ENCODE peak calls at places on chromosomes 7 and 10, in eight cellular contexts. M, Q, G, A, T, B, K and F are unnamed samples.

GRCh38 chr7:150863946-150864345 is 11.6 kb downstream of the AOC1 start:
- DNase-seq in M (no peak), Q (no peak), G (no peak), A (no peak), T (no peak), B (no peak), K (no peak), F (no peak)

GRCh38 chr7:35869810-35870209 is 69.0 kb downstream of the SEPTIN7 start:
- DNase-seq in M (no peak), Q (no peak), G (peak; percentile 74), A (no peak), T (no peak), B (no peak), K (no peak), F (no peak)

GRCh38 chr10:128854965-128855364 is 612.1 kb upstream of the MGMT start:
- DNase-seq in M (peak; percentile 71), Q (peak; percentile 96), G (no peak), A (peak; percentile 75), T (peak; percentile 75), B (peak; percentile 87), K (no peak), F (peak; percentile 60)

GRCh38 chr10:98309366-98310355 is 41.7 kb upstream of the LOXL4 start:
- DNase-seq in M (peak; percentile 85), Q (peak; percentile 95), G (peak; percentile 87), A (peak; percentile 66), T (peak; percentile 60), B (peak; percentile 86), K (peak; percentile 49), F (peak; percentile 83)

GRCh38 chr10:120131183-120131582 is 238.7 kb downstream of the SEC23IP start:
- DNase-seq in M (no peak), Q (no peak), G (no peak), A (no peak), T (no peak), B (no peak), K (no peak), F (no peak)

GRCh38 chr7:104967595-104967994 is 46.4 kb upstream of the KMT2E start:
- DNase-seq in M (no peak), Q (no peak), G (peak; percentile 70), A (no peak), T (no peak), B (no peak), K (no peak), F (no peak)

GRCh38 chr7:150824379-150825177 is 24.0 kb downstream of the TMEM176A start:
- DNase-seq in M (no peak), Q (no peak), G (no peak), A (no peak), T (no peak), B (peak; percentile 64), K (no peak), F (no peak)

GRCh38 chr7:152054377-152055230 is 29.1 kb downstream of the GALNT11 start:
- DNase-seq in M (no peak), Q (no peak), G (peak; percentile 80), A (no peak), T (no peak), B (no peak), K (no peak), F (no peak)

GRCh38 chr10:63668081-63668480 is 146.9 kb downstream of the REEP3 start:
- DNase-seq in M (no peak), Q (no peak), G (no peak), A (no peak), T (no peak), B (no peak), K (no peak), F (no peak)

GRCh38 chr10:63667596-63667995 is 146.4 kb downstream of the REEP3 start:
- DNase-seq in M (no peak), Q (no peak), G (no peak), A (no peak), T (no peak), B (no peak), K (no peak), F (no peak)

GRCh38 chr10:63671317-63671937 is 150.2 kb downstream of the REEP3 start:
- DNase-seq in M (no peak), Q (no peak), G (peak; percentile 78), A (no peak), T (no peak), B (no peak), K (no peak), F (no peak)

GRCh38 chr10:63672491-63672890 is 151.3 kb downstream of the REEP3 start:
- DNase-seq in M (no peak), Q (no peak), G (no peak), A (no peak), T (no peak), B (no peak), K (no peak), F (no peak)

GRCh38 chr10:63670291-63670898 is 149.2 kb downstream of the REEP3 start:
- DNase-seq in M (no peak), Q (no peak), G (no peak), A (no peak), T (no peak), B (no peak), K (no peak), F (peak; percentile 21)
- TF ChIP-seq POLR2A in M (no peak), Q (no peak), G (no peak), A (no peak), T (no peak), B (no peak), K (no peak), F (no peak)

GRCh38 chr10:87503892-87504291 is 801 bp upstream of the MINPP1 start:
- DNase-seq in M (no peak), Q (no peak), G (peak; percentile 35), A (no peak), T (no peak), B (no peak), K (no peak), F (no peak)

GRCh38 chr10:87505366-87506113 is 847 bp downstream of the MINPP1 start:
- DNase-seq in M (peak; percentile 67), Q (no peak), G (peak; percentile 61), A (peak; percentile 68), T (no peak), B (peak; percentile 72), K (peak; percentile 10), F (peak; percentile 53)

GRCh38 chr10:87506988-87507387 is 2.3 kb downstream of the MINPP1 start:
- DNase-seq in M (no peak), Q (no peak), G (no peak), A (no peak), T (no peak), B (no peak), K (no peak), F (no peak)

GRCh38 chr10:87504307-87504666 is 406 bp upstream of the MINPP1 start:
- DNase-seq in M (no peak), Q (no peak), G (no peak), A (no peak), T (no peak), B (no peak), K (no peak), F (no peak)

DNA sequence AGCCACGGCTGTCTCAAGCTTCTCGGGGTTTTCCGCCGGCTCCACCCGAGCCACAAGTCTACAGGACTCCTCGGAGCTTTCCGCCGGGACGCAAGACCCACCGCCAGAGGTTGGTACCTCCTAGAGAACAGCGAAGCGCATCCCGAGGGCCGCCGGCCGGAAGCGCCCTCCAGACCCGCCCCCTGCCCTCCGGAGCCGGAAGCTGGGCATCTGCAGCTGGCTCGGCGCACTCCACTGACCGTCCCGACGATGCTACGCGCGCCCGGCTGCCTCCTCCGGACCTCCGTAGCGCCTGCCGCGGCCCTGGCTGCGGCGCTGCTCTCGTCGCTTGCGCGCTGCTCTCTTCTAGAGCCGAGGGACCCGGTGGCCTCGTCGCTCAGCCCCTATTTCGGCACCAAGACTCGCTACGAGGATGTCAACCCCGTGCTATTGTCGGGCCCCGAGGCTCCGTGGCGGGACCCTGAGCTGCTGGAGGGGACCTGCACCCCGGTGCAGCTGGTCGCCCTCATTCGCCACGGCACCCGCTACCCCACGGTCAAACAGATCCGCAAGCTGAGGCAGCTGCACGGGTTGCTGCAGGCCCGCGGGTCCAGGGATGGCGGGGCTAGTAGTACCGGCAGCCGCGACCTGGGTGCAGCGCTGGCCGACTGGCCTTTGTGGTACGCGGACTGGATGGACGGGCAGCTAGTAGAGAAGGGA is at the start of gene MINPP1:
- DNase-seq in M (peak; percentile 85), Q (peak; percentile 94), G (peak; percentile 84), A (peak; percentile 82), T (peak; percentile 41), B (peak; percentile 88), K (peak; percentile 46), F (peak; percentile 78)
- TF ChIP-seq POLR2A in M (peak; percentile 70), Q (no peak), G (peak; percentile 63), A (peak; percentile 55), T (peak; percentile 44), B (no peak), K (peak; percentile 51), F (peak; percentile 39)

DNA sequence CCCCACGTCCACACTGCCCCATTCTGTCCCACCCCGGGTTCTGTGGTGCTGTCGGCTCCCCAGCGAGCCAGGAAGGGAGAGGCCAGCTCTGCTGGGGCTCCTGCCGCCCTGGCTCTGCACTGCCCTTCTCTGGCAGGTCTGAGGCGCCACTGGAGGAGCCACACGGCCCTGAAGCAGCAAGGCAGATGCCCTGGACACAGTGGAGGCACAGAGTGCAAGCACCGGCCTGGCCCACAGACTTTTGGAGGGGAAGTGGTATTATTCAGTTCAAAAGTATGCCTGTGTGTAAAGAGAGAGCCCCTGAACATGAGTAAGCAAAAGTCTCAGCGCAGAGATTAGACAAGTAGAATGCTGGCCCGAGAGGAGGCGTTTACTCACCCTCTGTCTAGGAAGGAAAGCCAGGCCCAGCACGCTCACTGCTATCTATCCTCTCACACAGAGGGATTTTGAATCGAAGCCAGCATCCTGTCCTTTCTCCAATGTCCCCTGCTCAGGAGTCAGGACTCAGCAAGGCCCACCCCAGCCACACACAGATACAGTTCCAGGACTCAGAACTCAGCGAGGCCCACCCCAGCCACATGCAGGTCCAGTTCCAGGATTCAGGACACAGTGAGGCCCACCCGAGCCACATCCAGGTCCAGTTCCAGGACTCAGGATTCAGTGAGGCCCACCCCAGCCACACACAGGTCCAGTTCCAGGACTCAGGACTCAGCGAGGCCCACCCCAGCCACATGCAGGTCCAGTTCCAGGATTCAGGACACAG is 115.0 kb downstream of the EGFR start:
- DNase-seq in M (peak; percentile 75), Q (peak; percentile 83), G (peak; percentile 99), A (no peak), T (no peak), B (peak; percentile 79), K (peak; percentile 65), F (no peak)
- TF ChIP-seq POLR2A in M (no peak), Q (no peak), G (peak; percentile 87), A (no peak), T (no peak), B (no peak), K (no peak), F (no peak)

GRCh38 chr7:128863433-128863989 is 855 bp downstream of the ATP6V1F start:
- DNase-seq in M (peak; percentile 47), Q (no peak), G (peak; percentile 74), A (peak; percentile 45), T (no peak), B (no peak), K (peak; percentile 56), F (no peak)

GRCh38 chr7:128860158-128861073 is 2.2 kb upstream of the ATP6V1F start:
- DNase-seq in M (no peak), Q (no peak), G (peak; percentile 81), A (no peak), T (no peak), B (no peak), K (no peak), F (no peak)

GRCh38 chr7:128865303-128865702 is 2.6 kb downstream of the ATP6V1F start:
- DNase-seq in M (no peak), Q (no peak), G (no peak), A (no peak), T (no peak), B (no peak), K (no peak), F (no peak)

GRCh38 chr7:128861957-128862570 is 592 bp upstream of the ATP6V1F start:
- DNase-seq in M (no peak), Q (no peak), G (no peak), A (no peak), T (no peak), B (no peak), K (no peak), F (no peak)

DNA sequence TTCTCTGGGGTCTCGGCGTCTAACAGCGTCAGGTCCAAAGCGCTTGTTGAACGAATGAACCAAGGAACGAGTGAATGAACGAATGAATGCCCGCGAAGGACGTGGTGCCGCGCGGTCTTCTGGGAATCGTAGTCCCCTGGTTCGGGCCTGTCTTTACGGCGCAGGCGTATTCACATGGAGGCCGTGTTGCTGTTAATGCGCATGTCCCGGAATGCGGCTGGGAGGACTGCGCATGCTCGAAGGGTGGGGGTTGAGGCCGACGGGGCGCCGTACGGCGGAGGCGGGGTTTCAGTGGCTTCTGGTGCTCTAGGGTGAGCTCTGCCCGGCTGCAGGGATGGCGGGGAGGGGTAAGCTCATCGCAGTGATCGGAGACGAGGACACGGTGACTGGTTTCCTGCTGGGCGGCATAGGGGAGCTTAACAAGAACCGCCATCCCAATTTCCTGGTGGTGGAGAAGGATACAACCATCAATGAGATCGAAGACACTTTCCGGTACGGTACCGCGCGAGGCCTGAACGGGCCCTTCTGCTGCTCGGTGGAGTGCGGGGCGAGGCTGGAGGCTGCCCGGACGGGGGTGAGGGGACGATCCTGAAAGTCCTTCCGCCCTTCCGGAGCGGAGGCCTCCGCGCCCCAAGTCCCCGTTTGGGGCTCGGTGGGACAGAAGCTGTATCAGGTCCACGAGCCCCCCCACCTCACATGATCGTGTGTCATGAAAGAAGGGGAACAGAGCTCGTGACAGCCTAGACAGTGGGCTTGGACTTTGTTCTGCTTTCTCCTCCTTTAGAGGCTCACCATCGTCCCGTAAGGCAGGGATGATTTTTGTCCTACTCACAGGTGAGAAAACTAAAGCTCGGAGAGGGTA is at the start of gene ATP6V1F:
- DNase-seq in M (peak; percentile 98), Q (peak; percentile 100), G (peak; percentile 96), A (peak; percentile 99), T (peak; percentile 95), B (peak; percentile 99), K (peak; percentile 95), F (peak; percentile 99)
- TF ChIP-seq POLR2A in M (peak; percentile 79), Q (no peak), G (peak; percentile 66), A (peak; percentile 80), T (peak; percentile 81), B (peak; percentile 78), K (peak; percentile 71), F (peak; percentile 65)